ENCODE peak calls at places on chromosome 11, in five cellular contexts. M is IMR-90, W is neuronal stem cell, F is H9, D is H1. H is an unnamed sample.

GRCh38 chr11:110478410-110478809 is 48.7 kb downstream of the FDX1 start:
- DNase-seq in M (no peak), W (no peak), F (peak), D (no peak), H (no peak)

GRCh38 chr11:64757549-64758329 is 2.0 kb downstream of the PYGM start:
- DNase-seq in M (no peak), W (no peak), F (no peak), D (no peak), H (no peak)

GRCh38 chr11:88345408-88345807 is 7.9 kb upstream of the CTSC start:
- DNase-seq in M (peak), W (no peak), F (no peak), D (no peak), H (peak)

GRCh38 chr11:15053201-15053685 is 20.1 kb upstream of the CALCB start:
- DNase-seq in M (no peak), W (no peak), F (no peak), D (no peak), H (peak)

GRCh38 chr11:85301895-85302678 is 325.1 kb downstream of the DLG2 start:
- DNase-seq in M (no peak), W (no peak), F (no peak), D (no peak), H (no peak)

GRCh38 chr11:113193894-113194293 is 120.5 kb upstream of the TTC12 start:
- DNase-seq in M (no peak), W (no peak), F (no peak), D (no peak), H (no peak)

GRCh38 chr11:70544774-70545625 is 146.7 kb downstream of the CTTN start:
- DNase-seq in M (peak), W (peak), F (peak), D (peak), H (peak)

GRCh38 chr11:45663486-45664375 is 1.7 kb downstream of the CHST1 start:
- DNase-seq in M (peak), W (no peak), F (no peak), D (no peak), H (peak)

GRCh38 chr11:19919050-19919561 is 206.5 kb downstream of the NAV2 start:
- DNase-seq in M (peak), W (no peak), F (no peak), D (no peak), H (peak)

GRCh38 chr11:60972182-60973030 is 926 bp downstream of the CD6 start:
- DNase-seq in M (no peak), W (no peak), F (no peak), D (no peak), H (no peak)

GRCh38 chr11:76161261-76161961 is 44.9 kb downstream of the WNT11 start:
- DNase-seq in M (no peak), W (no peak), F (no peak), D (no peak), H (no peak)

GRCh38 chr11:100855466-100856067 is 168.5 kb downstream of the ARHGAP42 start:
- DNase-seq in M (peak), W (no peak), F (no peak), D (no peak), H (peak)

GRCh38 chr11:107655607-107656006 is 56.2 kb downstream of the SLN start:
- DNase-seq in M (no peak), W (no peak), F (no peak), D (no peak), H (no peak)

GRCh38 chr11:45820211-45820857 is 15.4 kb downstream of the SLC35C1 start:
- DNase-seq in M (no peak), W (no peak), F (no peak), D (no peak), H (no peak)

GRCh38 chr11:87352759-87353707 is 315.3 kb downstream of the TMEM135 start:
- DNase-seq in M (peak), W (peak), F (peak), D (peak), H (peak)

GRCh38 chr11:22031791-22032190 is 161.1 kb upstream of the ANO5 start:
- DNase-seq in M (no peak), W (no peak), F (no peak), D (no peak), H (no peak)

GRCh38 chr11:616320-617220 is 820 bp upstream of the IRF7 start:
- DNase-seq in M (no peak), W (no peak), F (no peak), D (no peak), H (no peak)

GRCh38 chr11:130369141-130369691 is 54.5 kb upstream of the ZBTB44 start:
- DNase-seq in M (no peak), W (no peak), F (no peak), D (no peak), H (no peak)

GRCh38 chr11:64692764-64693331 is 30.1 kb downstream of the NRXN2 start:
- DNase-seq in M (no peak), W (no peak), F (no peak), D (no peak), H (no peak)

GRCh38 chr11:1652778-1653540 is 23.4 kb downstream of the KRTAP5-5 start:
- DNase-seq in M (peak), W (peak), F (peak), D (no peak), H (peak)

GRCh38 chr11:111976614-111977140 is 39.5 kb downstream of the DIXDC1 start:
- DNase-seq in M (no peak), W (peak), F (no peak), D (no peak), H (no peak)

GRCh38 chr11:70048279-70049024 is 29.7 kb upstream of the ANO1 start:
- DNase-seq in M (no peak), W (peak), F (peak), D (no peak), H (peak)

GRCh38 chr11:5007561-5007960 is 12.9 kb downstream of the OR51L1 start:
- DNase-seq in M (no peak), W (no peak), F (no peak), D (no peak), H (peak)

GRCh38 chr11:80698646-80699045 is 1257.8 kb upstream of the TENM4 start:
- DNase-seq in M (no peak), W (no peak), F (no peak), D (no peak), H (no peak)

GRCh38 chr11:27192184-27192583 is 151.6 kb downstream of the BBOX1 start:
- DNase-seq in M (no peak), W (no peak), F (no peak), D (no peak), H (no peak)

DNA sequence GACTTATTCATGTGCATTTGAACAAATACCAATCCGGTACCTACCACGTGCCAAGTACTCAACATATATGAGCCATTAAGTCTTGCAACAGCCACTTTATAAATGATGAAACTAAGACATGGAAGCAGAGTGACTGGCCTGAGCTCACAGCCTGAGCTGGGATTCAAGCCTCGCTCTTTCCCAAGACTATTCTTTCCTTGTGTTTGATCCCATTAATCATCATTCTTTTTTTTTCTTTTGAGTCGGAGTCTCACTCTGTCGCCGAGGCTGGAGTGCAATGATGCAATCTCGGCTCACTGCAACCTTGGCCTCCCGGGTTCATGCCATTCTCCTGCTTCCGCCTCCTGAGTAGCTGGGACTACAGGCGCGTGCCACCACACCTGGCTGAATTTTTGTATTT is 119.3 kb downstream of the ABTB2 start:
- DNase-seq in M (no peak), W (no peak), F (no peak), D (no peak), H (no peak)
- H3K27ac ChIP-seq in M (no peak), W (no peak), F (no peak), D (no peak), H (no peak)

GRCh38 chr11:104164028-104164520 is at the start of gene PDGFD:
- DNase-seq in M (peak), W (peak), F (peak), D (peak), H (peak)
- H2AFZ ChIP-seq in M (peak), W (peak), F (peak), D (peak), H (peak)

GRCh38 chr11:74951241-74951640 is 2.2 kb downstream of the SPCS2 start:
- DNase-seq in M (no peak), W (no peak), F (no peak), D (no peak), H (no peak)

GRCh38 chr11:74948546-74948897 is 369 bp downstream of the XRRA1 start:
- DNase-seq in M (no peak), W (no peak), F (no peak), D (no peak), H (no peak)

GRCh38 chr11:74950374-74950969 is 1.4 kb downstream of the SPCS2 start:
- DNase-seq in M (no peak), W (no peak), F (no peak), D (no peak), H (no peak)

GRCh38 chr11:74948898-74949747 is at the start of the genes SPCS2 and XRRA1:
- DNase-seq in M (peak), W (peak), F (peak), D (peak), H (peak)

GRCh38 chr11:74949748-74950127 is 672 bp downstream of the SPCS2 start:
- DNase-seq in M (peak), W (no peak), F (no peak), D (no peak), H (peak)
- H4K8ac ChIP-seq in M (peak), W (no peak), F (no peak), D (no peak), H (peak)

GRCh38 chr11:79441159-79441875 is 487 bp upstream of the TENM4 start:
- DNase-seq in M (peak), W (peak), F (peak), D (no peak), H (peak)
- H3K27ac ChIP-seq in M (peak), W (no peak), F (no peak), D (no peak), H (no peak)

GRCh38 chr11:119374632-119375394 is 6.7 kb downstream of the USP2 start:
- DNase-seq in M (no peak), W (no peak), F (peak), D (no peak), H (no peak)

GRCh38 chr11:119375629-119376196 is 5.8 kb downstream of the USP2 start:
- DNase-seq in M (peak), W (no peak), F (peak), D (no peak), H (peak)

GRCh38 chr11:119377961-119378667 is 3.4 kb downstream of the USP2 start:
- DNase-seq in M (no peak), W (no peak), F (no peak), D (no peak), H (no peak)

GRCh38 chr11:119377112-119377901 is 4.2 kb downstream of the USP2 start:
- DNase-seq in M (no peak), W (no peak), F (no peak), D (no peak), H (no peak)

DNA sequence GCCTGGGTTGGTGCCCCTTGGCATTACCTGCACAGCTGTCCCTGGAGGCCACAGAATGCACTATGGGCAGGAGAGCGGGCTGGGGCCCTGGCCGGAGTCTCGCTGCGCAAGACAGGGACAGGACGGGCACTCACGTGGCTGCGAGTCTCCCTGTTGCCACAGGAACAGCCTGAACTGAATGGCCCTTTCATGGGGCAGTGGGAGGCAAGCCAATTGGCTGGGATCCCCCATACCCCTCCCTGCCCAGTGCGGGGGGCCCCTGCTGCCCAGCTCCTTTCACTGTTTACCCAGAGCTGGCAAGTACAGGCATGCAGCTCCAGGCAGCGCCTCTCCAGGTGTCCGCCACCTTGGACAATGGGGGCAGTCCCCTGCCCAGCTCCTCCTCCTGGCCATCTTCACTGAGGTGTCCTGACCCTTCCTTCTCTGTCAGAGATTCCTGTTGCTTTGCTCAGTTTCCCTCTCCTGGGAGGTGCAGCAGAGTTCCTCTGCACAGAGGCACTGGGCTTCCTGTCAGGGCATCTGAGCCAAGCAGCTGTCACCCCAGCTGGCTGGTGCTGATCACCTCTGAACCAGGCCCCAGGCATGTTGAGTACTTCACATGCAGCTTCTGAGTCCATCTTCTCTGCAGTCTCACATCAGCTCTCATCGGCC is 5.2 kb downstream of the USP2 start:
- DNase-seq in M (peak), W (no peak), F (no peak), D (no peak), H (no peak)
- H2AFZ ChIP-seq in M (peak), W (peak), F (no peak), D (no peak), H (no peak)